ENCODE peak calls at places on chromosomes 13 and 19, in seven cellular contexts. D, S, Z, I, F, U and M are unnamed samples.

GRCh38 chr13:31096624-31097302 is 64.9 kb downstream of the HSPH1 start:
- DNase-seq in F (peak; percentile 32), S (no peak), D (no peak), I (no peak), Z (no peak), U (no peak), M (no peak)

GRCh38 chr13:51560336-51560735 is 23.9 kb upstream of the WDFY2 start:
- DNase-seq in I (no peak), D (no peak), Z (no peak), U (no peak), S (no peak), F (no peak), M (no peak)

GRCh38 chr13:94947965-94948371 is 235.6 kb upstream of the SOX21 start:
- DNase-seq in D (no peak), F (no peak), I (no peak), S (no peak), Z (no peak), U (no peak), M (no peak)

GRCh38 chr19:50768289-50768688 is 2.0 kb upstream of the GPR32 start:
- DNase-seq in Z (no peak), S (no peak), F (no peak), D (no peak), U (no peak), I (no peak), M (no peak)

GRCh38 chr13:36432106-36432544 is at the start of gene CCNA1:
- DNase-seq in D (no peak), Z (no peak), F (no peak), U (no peak), I (no peak), S (peak; percentile 73), M (no peak)

GRCh38 chr19:29277107-29277506 is 64.2 kb upstream of the UQCRFS1 start:
- DNase-seq in D (peak; percentile 65), F (no peak), U (peak; percentile 15), Z (peak; percentile 75), S (no peak), I (peak; percentile 94), M (peak; percentile 25)

GRCh38 chr13:33743438-33744368 is 74.2 kb upstream of the RFC3 start:
- DNase-seq in Z (peak; percentile 48), U (no peak), F (no peak), D (no peak), I (no peak), S (no peak), M (no peak)

GRCh38 chr19:17848598-17849292 is 963 bp upstream of the JAK3 start:
- DNase-seq in Z (no peak), D (no peak), F (peak; percentile 35), I (no peak), S (no peak), U (no peak), M (no peak)

GRCh38 chr13:45209229-45209628 is 8.4 kb upstream of the KCTD4 start:
- DNase-seq in S (no peak), I (no peak), U (no peak), F (no peak), Z (no peak), D (no peak), M (no peak)

GRCh38 chr19:33048806-33049676 is 15.6 kb downstream of the RHPN2 start:
- DNase-seq in U (no peak), F (peak; percentile 49), I (no peak), D (no peak), Z (no peak), S (no peak), M (no peak)

GRCh38 chr19:33050110-33050509 is 14.6 kb downstream of the RHPN2 start:
- DNase-seq in D (no peak), I (no peak), Z (no peak), S (no peak), U (no peak), F (no peak), M (no peak)

GRCh38 chr19:33055718-33056117 is 9.0 kb downstream of the RHPN2 start:
- DNase-seq in Z (no peak), I (no peak), S (no peak), U (no peak), D (no peak), F (peak; percentile 69), M (no peak)

GRCh38 chr19:33054623-33055022 is 10.1 kb downstream of the RHPN2 start:
- DNase-seq in Z (no peak), S (no peak), U (no peak), I (no peak), F (peak; percentile 17), D (no peak), M (no peak)

GRCh38 chr19:33052352-33052972 is 12.2 kb downstream of the RHPN2 start:
- DNase-seq in D (no peak), F (peak; percentile 53), Z (no peak), U (no peak), S (no peak), I (no peak), M (no peak)
- H3K4me1 ChIP-seq in D (no peaks in the 10 kb centered on the region), F (no peaks in the 10 kb centered on the region), Z (no peaks in the 10 kb centered on the region), U (no peaks in the 10 kb centered on the region), S (peaks cover 40% of the 10 kb centered on the region), I (no peaks in the 10 kb centered on the region), M (no peaks in the 10 kb centered on the region)

DNA sequence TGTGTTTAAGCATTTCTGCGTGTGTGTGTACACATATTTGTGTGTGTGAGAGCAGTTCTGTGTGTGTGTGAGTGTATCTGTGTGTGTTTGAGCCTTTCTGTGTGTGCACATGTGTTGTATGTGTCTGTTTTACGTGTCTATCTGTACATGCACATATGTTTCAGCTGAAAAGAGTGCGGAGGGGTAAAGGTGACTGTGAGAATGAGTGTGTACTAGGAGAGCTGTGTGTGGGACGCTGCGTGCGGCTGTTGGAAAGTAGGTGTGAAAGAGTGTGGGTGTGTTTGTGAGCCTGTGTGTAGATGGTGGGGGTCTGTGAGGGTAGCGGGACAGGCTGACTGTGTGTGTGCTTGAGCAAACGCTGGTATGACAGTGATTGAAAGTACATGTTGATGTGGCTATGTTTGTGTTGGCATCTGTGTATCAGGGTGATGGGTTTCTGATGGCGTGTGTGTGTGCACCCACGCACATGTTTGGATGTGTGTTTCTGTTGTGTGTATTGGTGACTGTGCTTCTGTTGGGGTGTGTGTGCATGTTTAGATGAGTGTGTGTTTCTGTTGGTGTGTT is 7.5 kb upstream of the TPM4 start:
- DNase-seq in F (no peak), D (no peak), Z (peak; percentile 10), S (no peak), U (no peak), I (no peak), M (no peak)
- H3K4me1 ChIP-seq in F (peaks cover 55% of the 10 kb centered on the region), D (no peaks in the 10 kb centered on the region), Z (peaks cover 53% of the 10 kb centered on the region), S (peaks cover 18% of the 10 kb centered on the region), U (peaks cover 31% of the 10 kb centered on the region), I (peaks cover 19% of the 10 kb centered on the region), M (peaks cover 48% of the 10 kb centered on the region)

GRCh38 chr19:10516671-10517286 is 468 bp downstream of the S1PR5 start:
- DNase-seq in Z (peak; percentile 56), S (no peak), F (peak; percentile 92), U (no peak), I (no peak), D (no peak), M (no peak)

GRCh38 chr19:10517361-10517759 is at the start of gene S1PR5:
- DNase-seq in U (no peak), D (no peak), I (no peak), Z (peak; percentile 53), S (no peak), F (peak; percentile 89), M (peak; percentile 32)

GRCh38 chr19:10517760-10518443 is 655 bp upstream of the S1PR5 start:
- DNase-seq in D (no peak), Z (peak; percentile 69), S (no peak), U (peak; percentile 30), I (no peak), F (peak; percentile 94), M (peak; percentile 59)

GRCh38 chr19:10514211-10515145 is 2.8 kb downstream of the S1PR5 start:
- DNase-seq in U (no peak), F (no peak), S (no peak), Z (peak; percentile 64), D (no peak), I (no peak), M (no peak)

GRCh38 chr19:10516064-10516385 is 1.2 kb downstream of the S1PR5 start:
- DNase-seq in I (no peak), S (no peak), Z (peak; percentile 68), U (peak; percentile 40), F (peak; percentile 61), D (no peak), M (peak; percentile 55)
- H3K4me1 ChIP-seq in I (no peaks in the 10 kb centered on the region), S (peaks cover 3% of the 10 kb centered on the region), Z (peaks cover 32% of the 10 kb centered on the region), U (peaks cover 31% of the 10 kb centered on the region), F (peaks cover 18% of the 10 kb centered on the region), D (no peaks in the 10 kb centered on the region), M (peaks cover 39% of the 10 kb centered on the region)

GRCh38 chr13:98511435-98511834 is 65.5 kb downstream of the STK24 start:
- DNase-seq in I (no peak), D (no peak), Z (no peak), U (no peak), S (no peak), F (no peak), M (no peak)
- H3K4me1 ChIP-seq in I (peaks cover 35% of the 10 kb centered on the region), D (no peaks in the 10 kb centered on the region), Z (peaks cover 65% of the 10 kb centered on the region), U (peaks cover 39% of the 10 kb centered on the region), S (peaks cover 33% of the 10 kb centered on the region), F (peaks cover 37% of the 10 kb centered on the region), M (peaks cover 19% of the 10 kb centered on the region)

GRCh38 chr13:49148405-49148804 is 71.7 kb upstream of the MLNR start:
- DNase-seq in D (no peak), S (no peak), Z (no peak), F (no peak), U (no peak), I (no peak), M (no peak)
- H3K4me1 ChIP-seq in D (peaks cover 20% of the 10 kb centered on the region), S (peaks cover 6% of the 10 kb centered on the region), Z (peaks cover 8% of the 10 kb centered on the region), F (no peaks in the 10 kb centered on the region), U (no peaks in the 10 kb centered on the region), I (no peaks in the 10 kb centered on the region), M (peaks cover 17% of the 10 kb centered on the region)

DNA sequence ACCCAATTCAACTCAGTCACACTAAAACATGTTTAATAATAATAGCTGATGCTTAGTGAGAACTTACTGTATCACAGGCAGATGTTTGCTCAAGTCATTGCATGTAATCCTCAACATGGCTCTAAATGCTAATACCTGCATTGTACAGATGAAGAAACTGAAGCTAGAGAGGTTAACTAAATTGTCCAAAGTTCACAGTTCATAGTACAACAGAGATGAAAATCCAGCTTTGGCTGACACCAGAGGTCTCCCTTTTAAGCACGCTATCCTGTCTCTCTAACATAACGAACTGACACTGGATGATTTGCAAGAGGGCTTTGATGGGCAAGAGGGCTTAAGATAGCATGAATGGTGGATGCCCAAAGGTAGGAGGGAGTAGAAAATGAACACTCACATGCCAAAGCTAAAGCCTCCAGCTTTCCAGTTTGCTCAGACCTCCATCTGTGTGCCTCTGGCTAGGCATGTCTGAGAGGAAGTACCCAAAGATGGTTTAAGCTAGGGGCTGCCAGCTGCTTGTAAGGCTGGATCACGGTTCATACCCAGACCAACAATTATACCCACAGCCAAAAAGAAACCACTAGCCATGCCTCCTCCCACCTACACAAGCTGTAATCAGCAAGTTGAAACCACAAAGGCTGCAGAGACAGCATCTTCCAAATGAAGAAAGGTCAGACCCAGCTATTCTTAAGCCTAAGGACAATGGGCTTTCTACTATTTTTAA is 196.9 kb upstream of the UBL3 start:
- DNase-seq in U (no peak), D (peak; percentile 48), F (no peak), Z (no peak), S (no peak), I (peak; percentile 61), M (no peak)
- H3K4me1 ChIP-seq in U (peaks cover 4% of the 10 kb centered on the region), D (peaks cover 8% of the 10 kb centered on the region), F (peaks cover 24% of the 10 kb centered on the region), Z (peaks cover 8% of the 10 kb centered on the region), S (peaks cover 7% of the 10 kb centered on the region), I (peaks cover 7% of the 10 kb centered on the region), M (peaks cover 19% of the 10 kb centered on the region)

GRCh38 chr19:4390017-4390861 is 10.1 kb downstream of the SH3GL1 start:
- DNase-seq in D (no peak), F (peak; percentile 80), Z (no peak), I (no peak), S (no peak), U (no peak), M (no peak)
- H3K4me1 ChIP-seq in D (no peaks in the 10 kb centered on the region), F (peaks cover 54% of the 10 kb centered on the region), Z (peaks cover 40% of the 10 kb centered on the region), I (peaks cover 12% of the 10 kb centered on the region), S (peaks cover 36% of the 10 kb centered on the region), U (peaks cover 16% of the 10 kb centered on the region), M (peaks cover 40% of the 10 kb centered on the region)